ENCODE peak calls at places on chromosome 20, in seven cellular contexts. I, H, M, A, K, N and B are unnamed samples.

GRCh38 chr20:47352332-47353223 is 3.9 kb downstream of the ZMYND8 start:
- DNase-seq in N (no peak), H (peak; percentile 82), K (no peak), I (peak; percentile 78), M (peak; percentile 40), A (peak; percentile 38), B (no peak)

GRCh38 chr20:23637282-23638221 is at the start of gene CST3:
- DNase-seq in A (peak; percentile 94), H (peak; percentile 91), M (peak; percentile 79), N (peak; percentile 89), I (peak; percentile 95), K (peak; percentile 63), B (peak; percentile 75)

GRCh38 chr20:51473256-51473655 is 69.3 kb downstream of the NFATC2 start:
- DNase-seq in N (no peak), M (no peak), K (no peak), I (no peak), H (no peak), A (no peak), B (no peak)

GRCh38 chr20:58137236-58137635 is 91.2 kb downstream of the ANKRD60 start:
- DNase-seq in A (no peak), I (no peak), H (no peak), N (no peak), K (no peak), M (no peak), B (no peak)

GRCh38 chr20:41468994-41469600 is 102.5 kb upstream of the EMILIN3 start:
- DNase-seq in A (no peak), H (no peak), M (no peak), I (peak; percentile 51), K (no peak), N (no peak), B (no peak)

GRCh38 chr20:35663813-35664543 is 722 bp downstream of the CPNE1 start:
- DNase-seq in N (no peak), K (peak; percentile 12), I (peak; percentile 33), A (peak; percentile 69), M (peak; percentile 63), H (peak; percentile 51), B (no peak)

GRCh38 chr20:1286267-1287036 is 20.4 kb downstream of the SNPH start:
- DNase-seq in H (no peak), N (no peak), A (no peak), K (no peak), M (no peak), I (no peak), B (no peak)

GRCh38 chr20:23032679-23033078 is 2.4 kb upstream of the SSTR4 start:
- DNase-seq in K (no peak), M (no peak), N (no peak), A (no peak), I (no peak), H (no peak), B (no peak)

GRCh38 chr20:46160661-46161060 is 42.5 kb downstream of the CD40 start:
- DNase-seq in N (no peak), M (no peak), I (no peak), H (no peak), K (no peak), A (no peak), B (no peak)

GRCh38 chr20:63454729-63455567 is 17.5 kb downstream of the KCNQ2 start:
- DNase-seq in M (no peak), A (no peak), K (peak; percentile 30), N (no peak), I (no peak), H (no peak), B (peak; percentile 63)

GRCh38 chr20:51014797-51015722 is 7.8 kb downstream of the KCNG1 start:
- DNase-seq in K (peak; percentile 83), H (peak; percentile 63), I (no peak), A (peak; percentile 65), M (no peak), N (no peak), B (no peak)

GRCh38 chr20:40160151-40160550 is 528.9 kb downstream of the MAFB start:
- DNase-seq in I (peak; percentile 41), H (peak; percentile 78), K (peak; percentile 43), A (peak; percentile 36), N (peak; percentile 18), M (no peak), B (no peak)

GRCh38 chr20:61982240-61982950 is 83.3 kb downstream of the TAF4 start:
- DNase-seq in I (no peak), N (no peak), M (no peak), K (no peak), H (no peak), A (no peak), B (no peak)

GRCh38 chr20:25574411-25574810 is 10.9 kb downstream of the NINL start:
- DNase-seq in I (no peak), N (no peak), A (no peak), M (no peak), H (peak; percentile 54), K (no peak), B (no peak)

GRCh38 chr20:38290829-38291581 is 13.0 kb upstream of the BPI start:
- DNase-seq in K (peak; percentile 38), N (no peak), H (no peak), A (no peak), M (no peak), I (peak; percentile 66), B (no peak)

GRCh38 chr20:44576297-44576696 is 6.1 kb upstream of the PKIG start:
- DNase-seq in M (no peak), I (no peak), A (no peak), K (no peak), N (no peak), H (peak; percentile 53), B (no peak)
- TF ChIP-seq CTCF in M (peak; percentile 67), I (peak; percentile 41), A (no peak), K (no peak), N (no peak), H (no peak), B (no peak)

GRCh38 chr20:17968366-17969275 is at the start of the genes MGME1 and SNX5:
- DNase-seq in N (peak; percentile 96), K (peak; percentile 99), I (peak; percentile 100), A (peak; percentile 99), H (peak; percentile 99), M (peak; percentile 100), B (peak; percentile 50)

GRCh38 chr20:17969276-17969883 is 562 bp downstream of the MGME1 start:
- DNase-seq in I (peak; percentile 41), A (peak; percentile 63), N (no peak), H (peak; percentile 69), M (no peak), K (no peak), B (no peak)

GRCh38 chr20:17967595-17968365 is 814 bp downstream of the SNX5 start:
- DNase-seq in H (peak; percentile 56), N (no peak), M (no peak), K (peak; percentile 12), I (no peak), A (peak; percentile 49), B (no peak)

GRCh38 chr20:17971571-17972013 is 2.8 kb downstream of the MGME1 start:
- DNase-seq in H (no peak), N (no peak), A (no peak), K (no peak), I (no peak), M (no peak), B (no peak)

DNA sequence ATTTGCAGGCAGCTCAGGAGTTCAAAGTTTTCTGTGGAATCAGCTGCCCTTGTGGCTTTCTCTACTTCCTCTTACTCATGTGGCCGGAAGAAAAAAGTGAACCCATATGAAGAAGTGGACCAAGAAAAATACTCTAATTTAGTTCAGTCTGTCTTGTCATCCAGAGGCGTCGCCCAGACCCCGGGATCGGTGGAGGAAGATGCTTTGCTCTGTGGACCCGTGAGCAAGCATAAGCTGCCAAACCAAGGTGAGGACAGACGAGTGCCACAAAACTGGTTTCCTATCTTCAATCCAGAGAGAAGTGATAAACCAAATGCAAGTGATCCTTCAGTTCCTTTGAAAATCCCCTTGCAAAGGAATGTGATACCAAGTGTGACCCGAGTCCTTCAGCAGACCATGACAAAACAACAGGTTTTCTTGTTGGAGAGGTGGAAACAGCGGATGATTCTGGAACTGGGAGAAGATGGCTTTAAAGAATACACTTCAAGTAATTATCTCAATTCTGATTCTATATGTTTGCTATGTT is 1.1 kb downstream of the MGME1 start:
- DNase-seq in I (no peak), N (no peak), M (peak; percentile 78), A (peak; percentile 60), K (no peak), H (peak; percentile 51), B (no peak)
- TF ChIP-seq CTCF in I (no peak), N (no peak), M (no peak), A (no peak), K (no peak), H (no peak), B (no peak)

GRCh38 chr20:4179545-4179944 is 164.2 kb upstream of the RNF24 start:
- DNase-seq in K (no peak), N (no peak), H (no peak), A (no peak), M (no peak), I (no peak), B (no peak)

GRCh38 chr20:4183361-4183760 is 168.0 kb upstream of the RNF24 start:
- DNase-seq in H (no peak), A (no peak), M (no peak), I (no peak), K (no peak), N (no peak), B (no peak)

GRCh38 chr20:4174909-4175308 is 159.6 kb upstream of the RNF24 start:
- DNase-seq in K (no peak), A (no peak), H (no peak), N (no peak), M (no peak), I (no peak), B (no peak)

GRCh38 chr20:4181956-4182945 is 166.9 kb upstream of the RNF24 start:
- DNase-seq in H (no peak), A (no peak), M (no peak), K (no peak), N (no peak), I (no peak), B (no peak)

GRCh38 chr20:4180355-4180754 is 165.0 kb upstream of the RNF24 start:
- DNase-seq in N (no peak), A (no peak), H (no peak), K (no peak), I (no peak), M (no peak), B (no peak)
- TF ChIP-seq CTCF in N (no peak), A (no peak), H (no peak), K (no peak), I (no peak), M (no peak), B (no peak)

DNA sequence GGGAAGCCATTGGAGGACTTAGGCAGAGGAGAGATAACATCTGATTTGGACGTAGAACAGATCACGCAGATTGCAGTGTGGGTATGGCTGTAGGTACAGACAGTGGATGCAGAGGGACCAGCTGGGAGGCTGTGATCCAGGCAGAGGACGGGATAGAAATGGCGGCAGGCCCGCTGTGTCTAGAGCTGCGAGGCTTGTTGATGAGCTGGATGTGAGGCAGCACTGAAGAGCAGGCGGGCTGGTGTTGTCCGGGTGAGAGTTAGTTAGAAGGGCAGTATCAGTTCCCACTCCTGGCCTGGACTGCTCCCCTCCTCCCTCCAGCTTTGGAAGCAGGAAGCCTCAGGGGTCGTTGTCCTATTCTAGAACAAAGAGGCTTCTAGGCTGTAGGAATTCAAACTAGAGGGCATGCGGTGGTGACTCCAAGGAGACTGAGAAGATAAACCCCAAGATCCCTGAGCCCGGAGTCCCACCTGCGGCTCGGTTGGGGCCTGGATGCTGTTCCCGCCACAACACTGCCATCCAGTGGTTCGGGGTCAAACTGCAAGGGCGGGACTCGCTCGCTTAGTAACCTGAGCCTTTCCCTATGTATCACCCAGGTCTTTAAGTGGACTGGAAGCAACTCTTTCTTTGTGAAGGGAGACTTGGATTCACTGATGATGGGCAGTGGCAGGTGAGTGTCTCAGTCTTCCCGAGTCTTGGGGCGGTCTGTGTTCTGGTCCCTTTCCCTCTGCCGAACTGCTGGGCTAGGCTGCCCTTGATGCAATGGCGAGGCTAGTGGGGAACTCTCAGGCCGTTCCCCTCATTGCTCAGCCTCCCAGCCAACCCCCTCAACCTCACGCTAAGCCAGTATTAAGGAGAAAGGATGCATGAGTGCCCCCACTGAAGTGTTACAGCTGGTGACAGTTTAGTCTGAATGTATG is 11.2 kb downstream of the TLDC2 start:
- DNase-seq in N (peak; percentile 73), K (peak; percentile 95), H (peak; percentile 82), M (peak; percentile 77), I (peak; percentile 77), A (peak; percentile 92), B (peak; percentile 90)
- TF ChIP-seq CTCF in N (peak; percentile 92), K (peak; percentile 95), H (peak; percentile 98), M (peak; percentile 98), I (peak; percentile 97), A (peak; percentile 94), B (peak; percentile 89)